ENCODE peak calls at places on chromosome 14, in four cellular contexts. One of them, this sample, is unnamed.

GRCh38 chr14:94097091-94097490 is 13.4 kb upstream of the IFI27 start:
- DNase-seq in GM12878: no peak
- DNase-seq in HepG2: no peak
- DNase-seq in K562: no peak
- DNase-seq in this sample: no peak

GRCh38 chr14:67999693-68000384 is 180.3 kb downstream of the RAD51B start:
- DNase-seq in GM12878: no peak
- DNase-seq in HepG2: no peak
- DNase-seq in K562: no peak
- DNase-seq in this sample: peak; percentile 45

GRCh38 chr14:91249841-91250616 is 5.5 kb upstream of the GPR68 start:
- DNase-seq in GM12878: peak; percentile 90
- DNase-seq in HepG2: peak; percentile 41
- DNase-seq in K562: no peak
- DNase-seq in this sample: no peak

GRCh38 chr14:64244279-64244678 is 49.9 kb downstream of the ESR2 start:
- DNase-seq in GM12878: no peak
- DNase-seq in HepG2: no peak
- DNase-seq in K562: no peak
- DNase-seq in this sample: no peak

GRCh38 chr14:72745991-72746980 is 147.6 kb downstream of the DPF3 start:
- DNase-seq in GM12878: no peak
- DNase-seq in HepG2: no peak
- DNase-seq in K562: no peak
- DNase-seq in this sample: no peak

GRCh38 chr14:75915063-75915462 is 66.7 kb downstream of the TGFB3 start:
- DNase-seq in GM12878: no peak
- DNase-seq in HepG2: peak; percentile 17
- DNase-seq in K562: no peak
- DNase-seq in this sample: no peak

GRCh38 chr14:89359477-89360222 is 57.4 kb downstream of the FOXN3 start:
- DNase-seq in GM12878: no peak
- DNase-seq in HepG2: no peak
- DNase-seq in K562: no peak
- DNase-seq in this sample: no peak

GRCh38 chr14:100691395-100692025 is 35.2 kb upstream of the DLK1 start:
- DNase-seq in GM12878: no peak
- DNase-seq in HepG2: no peak
- DNase-seq in K562: no peak
- DNase-seq in this sample: no peak

GRCh38 chr14:23058654-23059504 is 1.6 kb upstream of the CDH24 start:
- DNase-seq in GM12878: no peak
- DNase-seq in HepG2: no peak
- DNase-seq in K562: no peak
- DNase-seq in this sample: no peak

GRCh38 chr14:24861083-24861630 is 188.8 kb downstream of the STXBP6 start:
- DNase-seq in GM12878: no peak
- DNase-seq in HepG2: peak; percentile 43
- DNase-seq in K562: no peak
- DNase-seq in this sample: peak; percentile 57

GRCh38 chr14:48140804-48141203 is 465.4 kb upstream of the MDGA2 start:
- DNase-seq in GM12878: no peak
- DNase-seq in HepG2: no peak
- DNase-seq in K562: no peak
- DNase-seq in this sample: no peak
- TF ChIP-seq CHD4 in GM12878: no peak
- TF ChIP-seq CHD4 in HepG2: no peak
- TF ChIP-seq CHD4 in K562: no peak
- TF ChIP-seq CHD4 in this sample: no peak

GRCh38 chr14:54703082-54703481 is 136.2 kb downstream of the SAMD4A start:
- DNase-seq in GM12878: no peak
- DNase-seq in HepG2: no peak
- DNase-seq in K562: no peak
- DNase-seq in this sample: no peak
- TF ChIP-seq CHD4 in GM12878: no peak
- TF ChIP-seq CHD4 in HepG2: no peak
- TF ChIP-seq CHD4 in K562: no peak
- TF ChIP-seq CHD4 in this sample: no peak

DNA sequence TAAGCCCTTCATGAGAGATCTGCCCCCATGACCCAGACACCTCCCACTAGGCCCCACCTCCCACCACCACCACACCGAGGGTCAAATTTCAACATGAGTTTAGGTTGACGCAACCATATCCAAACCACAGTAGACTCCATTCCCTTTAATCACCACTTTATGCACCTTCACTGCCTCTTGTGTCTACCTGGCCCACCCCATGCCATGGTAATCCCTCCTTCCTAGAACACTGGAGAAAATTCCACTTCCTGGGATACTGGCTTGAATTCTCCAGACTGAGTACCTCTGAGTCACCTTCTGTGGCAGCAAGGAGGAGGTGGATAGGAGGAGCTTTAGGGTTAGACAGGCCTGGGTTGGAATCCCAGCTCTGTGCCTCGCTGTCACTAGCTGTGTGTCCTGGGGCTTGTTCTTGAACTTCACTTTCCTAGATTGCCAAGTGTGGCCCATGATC is 26.1 kb upstream of the CIPC start:
- DNase-seq in GM12878: no peak
- DNase-seq in HepG2: no peak
- DNase-seq in K562: no peak
- DNase-seq in this sample: no peak
- TF ChIP-seq CHD4 in GM12878: no peak
- TF ChIP-seq CHD4 in HepG2: no peak
- TF ChIP-seq CHD4 in K562: no peak
- TF ChIP-seq CHD4 in this sample: no peak

GRCh38 chr14:30225171-30225570 is 297.5 kb upstream of the PRKD1 start:
- DNase-seq in GM12878: no peak
- DNase-seq in HepG2: no peak
- DNase-seq in K562: no peak
- DNase-seq in this sample: no peak

GRCh38 chr14:30227436-30227835 is 299.8 kb upstream of the PRKD1 start:
- DNase-seq in GM12878: no peak
- DNase-seq in HepG2: no peak
- DNase-seq in K562: no peak
- DNase-seq in this sample: no peak

GRCh38 chr14:30230719-30231118 is 303.1 kb upstream of the PRKD1 start:
- DNase-seq in GM12878: no peak
- DNase-seq in HepG2: no peak
- DNase-seq in K562: no peak
- DNase-seq in this sample: no peak

GRCh38 chr14:30223966-30224365 is 296.3 kb upstream of the PRKD1 start:
- DNase-seq in GM12878: no peak
- DNase-seq in HepG2: no peak
- DNase-seq in K562: no peak
- DNase-seq in this sample: no peak

GRCh38 chr14:30227871-30228270 is 300.2 kb upstream of the PRKD1 start:
- DNase-seq in GM12878: no peak
- DNase-seq in HepG2: no peak
- DNase-seq in K562: no peak
- DNase-seq in this sample: no peak
- TF ChIP-seq CHD4 in GM12878: no peak
- TF ChIP-seq CHD4 in HepG2: no peak
- TF ChIP-seq CHD4 in K562: no peak
- TF ChIP-seq CHD4 in this sample: no peak

GRCh38 chr14:32623300-32624093 is 294.4 kb downstream of the AKAP6 start:
- DNase-seq in GM12878: no peak
- DNase-seq in HepG2: no peak
- DNase-seq in K562: no peak
- DNase-seq in this sample: no peak
- TF ChIP-seq CHD4 in GM12878: no peak
- TF ChIP-seq CHD4 in HepG2: no peak
- TF ChIP-seq CHD4 in K562: no peak
- TF ChIP-seq CHD4 in this sample: no peak

GRCh38 chr14:104892517-104893434 is 27.7 kb downstream of the CEP170B start:
- DNase-seq in GM12878: no peak
- DNase-seq in HepG2: no peak
- DNase-seq in K562: no peak
- DNase-seq in this sample: no peak
- TF ChIP-seq CHD4 in GM12878: no peak
- TF ChIP-seq CHD4 in HepG2: no peak
- TF ChIP-seq CHD4 in K562: no peak
- TF ChIP-seq CHD4 in this sample: no peak

GRCh38 chr14:35963209-35963608 is 137.1 kb downstream of the BRMS1L start:
- DNase-seq in GM12878: no peak
- DNase-seq in HepG2: peak; percentile 45
- DNase-seq in K562: peak; percentile 7
- DNase-seq in this sample: peak; percentile 10
- TF ChIP-seq CHD4 in GM12878: no peak
- TF ChIP-seq CHD4 in HepG2: no peak
- TF ChIP-seq CHD4 in K562: no peak
- TF ChIP-seq CHD4 in this sample: no peak

GRCh38 chr14:50082784-50083466 is 33.4 kb downstream of the VCPKMT start:
- DNase-seq in GM12878: peak; percentile 92
- DNase-seq in HepG2: no peak
- DNase-seq in K562: no peak
- DNase-seq in this sample: no peak
- TF ChIP-seq CHD4 in GM12878: no peak
- TF ChIP-seq CHD4 in HepG2: no peak
- TF ChIP-seq CHD4 in K562: no peak
- TF ChIP-seq CHD4 in this sample: no peak